ENCODE peak calls at places on chromosomes 4 and X, in seven cellular contexts. One of them, this sample, is unnamed.

GRCh38 chrX:40996886-40997530 is 88.2 kb upstream of the USP9X start:
- DNase-seq in activated T-cell treated with anti-CD3 and anti-CD28 coated beads for 1 hour: no peak
- DNase-seq in neuronal stem cell: peak; percentile 15
- DNase-seq in IMR-90: peak; percentile 81
- DNase-seq in HFF-Myc: peak; percentile 31
- DNase-seq in ACHN: peak; percentile 37
- DNase-seq in frontal cortex: no peak
- DNase-seq in this sample: no peak

GRCh38 chr4:110518889-110519490 is 43.0 kb downstream of the ENPEP start:
- DNase-seq in activated T-cell treated with anti-CD3 and anti-CD28 coated beads for 1 hour: peak; percentile 12
- DNase-seq in neuronal stem cell: no peak
- DNase-seq in IMR-90: peak; percentile 22
- DNase-seq in HFF-Myc: no peak
- DNase-seq in ACHN: peak; percentile 49
- DNase-seq in frontal cortex: no peak
- DNase-seq in this sample: no peak

GRCh38 chrX:150038977-150039599 is 100.8 kb upstream of the EOLA2 start:
- DNase-seq in activated T-cell treated with anti-CD3 and anti-CD28 coated beads for 1 hour: no peak
- DNase-seq in neuronal stem cell: no peak
- DNase-seq in IMR-90: peak; percentile 45
- DNase-seq in HFF-Myc: no peak
- DNase-seq in ACHN: peak; percentile 38
- DNase-seq in frontal cortex: no peak
- DNase-seq in this sample: no peak

GRCh38 chr4:121199742-121200561 is 35.8 kb upstream of the TNIP3 start:
- DNase-seq in activated T-cell treated with anti-CD3 and anti-CD28 coated beads for 1 hour: no peak
- DNase-seq in neuronal stem cell: no peak
- DNase-seq in IMR-90: no peak
- DNase-seq in HFF-Myc: no peak
- DNase-seq in ACHN: no peak
- DNase-seq in frontal cortex: no peak
- DNase-seq in this sample: no peak

GRCh38 chr4:122917731-122918130 is 4.7 kb downstream of the NUDT6 start:
- DNase-seq in activated T-cell treated with anti-CD3 and anti-CD28 coated beads for 1 hour: no peak
- DNase-seq in neuronal stem cell: no peak
- DNase-seq in IMR-90: peak; percentile 28
- DNase-seq in HFF-Myc: no peak
- DNase-seq in ACHN: no peak
- DNase-seq in frontal cortex: no peak
- DNase-seq in this sample: no peak

GRCh38 chrX:93695981-93696380 is 22.0 kb downstream of the FAM133A start:
- DNase-seq in activated T-cell treated with anti-CD3 and anti-CD28 coated beads for 1 hour: no peak
- DNase-seq in neuronal stem cell: no peak
- DNase-seq in IMR-90: no peak
- DNase-seq in HFF-Myc: no peak
- DNase-seq in ACHN: no peak
- DNase-seq in frontal cortex: no peak
- DNase-seq in this sample: no peak

GRCh38 chr4:42646013-42646784 is 10.7 kb downstream of the ATP8A1 start:
- DNase-seq in activated T-cell treated with anti-CD3 and anti-CD28 coated beads for 1 hour: no peak
- DNase-seq in neuronal stem cell: no peak
- DNase-seq in IMR-90: no peak
- DNase-seq in HFF-Myc: no peak
- DNase-seq in ACHN: no peak
- DNase-seq in frontal cortex: no peak
- DNase-seq in this sample: no peak

GRCh38 chr4:125316391-125316780 is 1.6 kb downstream of the FAT4 start:
- DNase-seq in activated T-cell treated with anti-CD3 and anti-CD28 coated beads for 1 hour: no peak
- DNase-seq in neuronal stem cell: peak; percentile 6
- DNase-seq in IMR-90: no peak
- DNase-seq in HFF-Myc: no peak
- DNase-seq in ACHN: peak; percentile 40
- DNase-seq in frontal cortex: no peak
- DNase-seq in this sample: no peak

GRCh38 chr4:25993564-25994185 is 79.7 kb downstream of the SMIM20 start:
- DNase-seq in activated T-cell treated with anti-CD3 and anti-CD28 coated beads for 1 hour: no peak
- DNase-seq in neuronal stem cell: peak; percentile 75
- DNase-seq in IMR-90: no peak
- DNase-seq in HFF-Myc: no peak
- DNase-seq in ACHN: peak; percentile 15
- DNase-seq in frontal cortex: no peak
- DNase-seq in this sample: no peak

GRCh38 chr4:1035510-1035909 is 24.1 kb downstream of the FGFRL1 start:
- DNase-seq in activated T-cell treated with anti-CD3 and anti-CD28 coated beads for 1 hour: no peak
- DNase-seq in neuronal stem cell: no peak
- DNase-seq in IMR-90: no peak
- DNase-seq in HFF-Myc: no peak
- DNase-seq in ACHN: no peak
- DNase-seq in frontal cortex: peak; percentile 92
- DNase-seq in this sample: no peak

GRCh38 chr4:12170308-12170707 is 741.6 kb upstream of the HS3ST1 start:
- DNase-seq in activated T-cell treated with anti-CD3 and anti-CD28 coated beads for 1 hour: no peak
- DNase-seq in neuronal stem cell: no peak
- DNase-seq in IMR-90: no peak
- DNase-seq in HFF-Myc: no peak
- DNase-seq in ACHN: no peak
- DNase-seq in frontal cortex: no peak
- DNase-seq in this sample: no peak

GRCh38 chr4:108331905-108332632 is 163.3 kb upstream of the LEF1 start:
- DNase-seq in activated T-cell treated with anti-CD3 and anti-CD28 coated beads for 1 hour: no peak
- DNase-seq in neuronal stem cell: no peak
- DNase-seq in IMR-90: no peak
- DNase-seq in HFF-Myc: no peak
- DNase-seq in ACHN: no peak
- DNase-seq in frontal cortex: no peak
- DNase-seq in this sample: no peak

GRCh38 chrX:15680401-15680800 is 15.8 kb upstream of the CLTRN start:
- DNase-seq in activated T-cell treated with anti-CD3 and anti-CD28 coated beads for 1 hour: no peak
- DNase-seq in neuronal stem cell: no peak
- DNase-seq in IMR-90: peak; percentile 88
- DNase-seq in HFF-Myc: no peak
- DNase-seq in ACHN: peak; percentile 43
- DNase-seq in frontal cortex: no peak
- DNase-seq in this sample: no peak

This sample was measured in NCI-H2107.